ENCODE peak calls at places on chromosomes 6 and 20, in seven cellular contexts. Q is CD8-positive, alpha-beta T cell; Y is K562; I is WERI-Rb-1; V is GM23338; H is breast epithelium; M is heart right ventricle. C is an unnamed sample. For H3K27me3 and H3K36me3, the result is how much of the 10 kb centered on the place peaks cover.

GRCh38 chr6:39203398-39203797 is 25.9 kb downstream of the KCNK5 start:
- DNase-seq in Y (no peak), Q (no peak), H (no peak), V (no peak), I (no peak), M (no peak), C (no peak)

GRCh38 chr6:136087986-136088385 is 162.1 kb downstream of the MTFR2 start:
- DNase-seq in I (no peak), Q (no peak), V (no peak), H (no peak), M (no peak), Y (no peak), C (no peak)

GRCh38 chr20:1225263-1225728 is 548 bp upstream of the RAD21L1 start:
- DNase-seq in V (peak), H (no peak), Y (no peak), M (no peak), I (no peak), Q (no peak), C (no peak)

GRCh38 chr6:15621203-15622044 is 41.4 kb downstream of the DTNBP1 start:
- DNase-seq in M (peak), Q (no peak), H (no peak), Y (peak), V (peak), I (peak), C (peak)

GRCh38 chr6:17709476-17709875 is 2.8 kb upstream of the NUP153 start:
- DNase-seq in I (no peak), Y (no peak), Q (no peak), M (no peak), V (no peak), H (no peak), C (no peak)

GRCh38 chr6:40210628-40211056 is 276.4 kb upstream of the MOCS1 start:
- DNase-seq in Q (no peak), H (no peak), M (no peak), I (no peak), Y (no peak), V (no peak), C (no peak)

GRCh38 chr6:20331625-20332024 is 70.1 kb upstream of the E2F3 start:
- DNase-seq in Y (no peak), H (no peak), M (no peak), V (no peak), Q (no peak), I (no peak), C (no peak)

GRCh38 chr6:3403244-3404154 is 53.4 kb downstream of the SLC22A23 start:
- DNase-seq in H (no peak), Q (no peak), I (peak), V (peak), M (no peak), Y (no peak), C (no peak)

GRCh38 chr6:88220493-88220892 is 54.3 kb upstream of the CNR1 start:
- DNase-seq in M (no peak), Y (peak), Q (no peak), I (no peak), H (no peak), V (peak), C (no peak)

GRCh38 chr6:150435832-150436231 is 67.0 kb downstream of the IYD start:
- DNase-seq in Y (peak), M (no peak), V (no peak), I (no peak), Q (no peak), H (no peak), C (no peak)

GRCh38 chr6:32685603-32686002 is 19.1 kb upstream of the HLA-DQB1 start:
- DNase-seq in M (no peak), I (no peak), H (no peak), V (no peak), Q (no peak), Y (no peak), C (no peak)

GRCh38 chr20:7772376-7772775 is 167.9 kb downstream of the HAO1 start:
- DNase-seq in V (no peak), Y (no peak), Q (no peak), I (no peak), H (no peak), M (no peak), C (no peak)

GRCh38 chr6:56040271-56040670 is 164.9 kb upstream of the BMP5 start:
- DNase-seq in Q (no peak), V (no peak), H (no peak), I (no peak), Y (no peak), M (no peak), C (no peak)

GRCh38 chr20:16556299-16556698 is 16.9 kb downstream of the KIF16B start:
- DNase-seq in V (no peak), Y (no peak), Q (no peak), H (no peak), I (no peak), M (no peak), C (no peak)

GRCh38 chr6:131910956-131911355 is 40.2 kb downstream of the CCN2 start:
- DNase-seq in V (no peak), H (no peak), I (no peak), M (no peak), Y (no peak), Q (no peak), C (no peak)

GRCh38 chr6:1901556-1901955 is 291.8 kb downstream of the FOXC1 start:
- DNase-seq in Y (no peak), V (no peak), I (no peak), H (no peak), Q (no peak), M (no peak), C (no peak)

GRCh38 chr6:105553174-105553573 is 150.3 kb upstream of the PREP start:
- DNase-seq in H (no peak), M (no peak), Q (no peak), Y (no peak), V (no peak), I (no peak), C (no peak)

GRCh38 chr6:158868122-158868480 is 48.9 kb upstream of the EZR start:
- DNase-seq in Q (no peak), I (no peak), M (no peak), H (no peak), V (no peak), Y (no peak), C (no peak)

GRCh38 chr6:14857501-14857900 is 388.4 kb upstream of the JARID2 start:
- DNase-seq in V (no peak), Y (no peak), H (no peak), Q (peak), I (no peak), M (peak), C (peak)

GRCh38 chr6:40950986-40951730 is 87.9 kb downstream of the UNC5CL start:
- DNase-seq in Q (no peak), Y (no peak), V (peak), M (no peak), I (no peak), H (no peak), C (no peak)

DNA sequence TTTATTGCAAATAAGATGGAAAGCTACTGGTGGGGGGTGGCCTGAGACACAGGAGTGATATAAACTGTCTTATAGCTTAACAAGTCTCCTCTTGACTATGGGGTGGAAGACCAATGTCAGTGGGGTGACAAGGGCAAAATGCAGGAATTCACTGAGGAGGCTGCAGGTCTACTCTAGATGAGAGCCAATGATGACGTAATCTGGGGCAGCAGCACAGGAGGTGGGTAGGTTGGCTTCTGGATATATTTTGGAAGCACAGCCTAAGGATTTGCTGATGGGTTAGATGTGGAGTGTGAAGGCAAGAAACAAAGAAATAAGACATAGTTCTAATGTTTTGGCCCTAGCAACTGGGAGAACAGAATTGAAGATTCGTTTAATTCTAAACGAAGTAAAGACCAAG is 253.2 kb downstream of the PTPRT start:
- DNase-seq in M (no peak), Y (no peak), I (no peak), H (no peak), Q (no peak), V (no peak), C (no peak)
- H3K27me3 ChIP-seq in M (under half), Y (under half), I (under half), H (under half), Q (under half), V (under half), C (under half)

GRCh38 chr20:2655331-2656116 is 3.1 kb downstream of the NOP56 start:
- DNase-seq in I (no peak), V (no peak), M (no peak), Q (no peak), H (no peak), Y (no peak), C (no peak)
- H3K36me3 ChIP-seq in I (half or more), V (half or more), M (half or more), Q (half or more), H (under half), Y (half or more), C (half or more)

DNA sequence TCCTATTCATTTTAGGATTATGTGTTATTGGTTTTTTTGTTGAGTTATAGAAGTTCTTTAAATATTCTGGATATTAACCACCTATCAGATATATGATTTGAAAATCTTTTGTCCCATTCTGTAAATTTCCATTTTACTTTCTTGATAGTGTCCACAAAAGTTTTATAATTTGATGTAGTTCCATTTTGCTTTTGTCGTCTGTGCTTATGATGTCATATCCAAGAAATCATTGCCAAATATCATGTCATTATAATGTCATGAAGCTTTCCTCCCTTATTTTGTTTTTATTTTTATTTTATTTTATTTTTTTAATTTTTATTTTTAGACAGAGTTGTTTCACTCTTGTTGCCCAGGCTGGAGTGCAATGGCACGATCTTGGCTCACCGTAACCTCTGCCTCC is 21.0 kb upstream of the NANP start:
- DNase-seq in M (no peak), H (no peak), I (no peak), Y (no peak), Q (no peak), V (no peak), C (no peak)
- TF ChIP-seq CTCF in M (no peak), H (no peak), I (no peak), Y (no peak), Q (no peak), V (no peak), C (no peak)

GRCh38 chr20:59405226-59405815 is 104.9 kb downstream of the EDN3 start:
- DNase-seq in Q (no peak), M (no peak), H (no peak), I (no peak), Y (no peak), V (peak), C (no peak)
- H3K27me3 ChIP-seq in Q (under half), M (half or more), H (under half), I (under half), Y (half or more), V (under half), C (half or more)

GRCh38 chr20:49985617-49986016 is 2.8 kb downstream of the SNAI1 start:
- DNase-seq in Q (no peak), Y (no peak), M (no peak), H (no peak), I (no peak), V (no peak), C (no peak)

GRCh38 chr20:49987015-49987867 is 4.5 kb downstream of the SNAI1 start:
- DNase-seq in Q (no peak), Y (peak), M (no peak), V (no peak), H (no peak), I (peak), C (no peak)

GRCh38 chr20:49985157-49985556 is 2.4 kb downstream of the SNAI1 start:
- DNase-seq in I (no peak), M (no peak), Y (no peak), Q (no peak), V (no peak), H (no peak), C (no peak)

GRCh38 chr20:49984426-49985153 is 1.8 kb downstream of the SNAI1 start:
- DNase-seq in Q (no peak), H (no peak), V (no peak), I (no peak), M (no peak), Y (no peak), C (no peak)

GRCh38 chr20:49986049-49986448 is 3.3 kb downstream of the SNAI1 start:
- DNase-seq in Y (no peak), V (no peak), M (no peak), I (no peak), Q (no peak), H (no peak), C (no peak)
- H3K36me3 ChIP-seq in Y (half or more), V (under half), M (under half), I (half or more), Q (under half), H (under half), C (under half)

GRCh38 chr20:59824711-59825562 is 108.5 kb downstream of the SYCP2 start:
- DNase-seq in H (peak), Y (no peak), M (no peak), V (no peak), Q (no peak), I (no peak), C (no peak)
- TF ChIP-seq CTCF in H (no peak), Y (no peak), M (no peak), V (no peak), Q (no peak), I (no peak), C (no peak)

GRCh38 chr20:59328071-59328470 is 27.7 kb downstream of the EDN3 start:
- DNase-seq in H (no peak), I (no peak), Q (no peak), Y (no peak), V (no peak), M (no peak), C (no peak)
- H3K27me3 ChIP-seq in H (under half), I (under half), Q (under half), Y (under half), V (under half), M (half or more), C (under half)

DNA sequence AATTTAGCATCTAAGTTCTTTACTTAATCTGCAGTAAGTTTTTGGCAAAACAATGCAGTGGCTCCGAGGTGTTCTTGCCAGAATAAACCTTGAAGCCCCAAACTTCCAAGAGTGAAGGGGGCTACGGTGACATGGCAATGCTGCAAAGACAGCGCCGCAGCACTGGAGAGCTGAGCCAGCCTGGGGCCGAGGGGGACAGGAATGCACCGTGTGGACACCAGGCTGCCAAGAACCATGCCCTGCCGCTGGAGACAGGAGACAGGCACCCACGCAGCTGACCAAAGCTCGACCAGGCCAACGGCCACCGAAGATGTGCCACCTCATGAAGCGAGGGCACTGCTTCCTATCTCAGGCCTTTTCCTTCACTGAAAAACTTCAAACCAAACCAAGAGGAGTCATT is 133.4 kb downstream of the PRND start:
- DNase-seq in H (no peak), V (no peak), Q (no peak), Y (no peak), I (no peak), M (no peak), C (no peak)
- H3K36me3 ChIP-seq in H (under half), V (under half), Q (under half), Y (under half), I (under half), M (half or more), C (under half)

DNA sequence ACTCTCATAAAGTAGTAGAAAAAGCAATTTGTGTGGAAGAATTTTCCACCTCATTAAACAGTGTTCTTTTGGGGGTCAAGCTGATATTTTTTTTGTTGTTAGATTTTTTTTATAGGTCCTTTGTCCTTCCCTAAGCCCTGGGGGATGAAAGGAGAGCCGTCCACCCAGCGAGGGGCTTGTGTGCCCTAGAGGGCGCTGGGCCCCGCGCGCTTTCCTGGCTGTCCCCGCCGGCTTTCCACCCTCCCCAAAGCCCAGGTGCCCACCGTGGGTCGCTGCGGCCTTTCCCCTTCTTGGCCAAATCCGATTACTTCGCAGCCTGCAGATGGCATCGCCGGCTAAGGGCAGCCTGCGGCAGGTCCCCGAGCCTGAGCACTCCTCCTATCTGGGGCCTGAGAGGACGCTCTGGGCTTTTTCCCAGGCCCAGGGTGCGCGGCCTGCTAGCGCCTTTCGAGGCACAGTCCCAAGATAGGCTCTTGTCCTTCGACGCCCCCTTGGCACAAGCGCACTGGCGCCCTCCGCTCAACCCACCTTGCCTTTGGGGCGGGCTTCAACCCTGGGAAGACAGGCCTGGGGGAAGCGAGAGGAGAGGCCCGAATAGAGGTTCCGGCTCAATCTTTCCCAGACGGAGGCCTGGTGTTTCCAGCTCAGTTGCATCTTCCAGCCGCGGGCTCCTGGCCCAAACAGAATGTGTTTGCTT is 33.6 kb downstream of the TFAP2A start:
- DNase-seq in I (peak), V (peak), Y (no peak), H (no peak), M (no peak), Q (no peak), C (no peak)
- TF ChIP-seq CTCF in I (peak), V (peak), Y (no peak), H (no peak), M (no peak), Q (no peak), C (no peak)

GRCh38 chr20:61770203-61770602 is 295.5 kb downstream of the TAF4 start:
- DNase-seq in H (peak), Q (no peak), Y (no peak), M (no peak), I (no peak), V (no peak), C (no peak)

GRCh38 chr20:61771805-61772350 is 293.8 kb downstream of the TAF4 start:
- DNase-seq in Y (no peak), M (no peak), V (no peak), I (no peak), H (peak), Q (no peak), C (no peak)

GRCh38 chr20:61775423-61775822 is 290.3 kb downstream of the TAF4 start:
- DNase-seq in Q (no peak), H (no peak), I (no peak), Y (no peak), V (no peak), M (no peak), C (no peak)

GRCh38 chr20:61773926-61774587 is 291.6 kb downstream of the TAF4 start:
- DNase-seq in V (no peak), Y (no peak), I (no peak), M (no peak), H (peak), Q (no peak), C (no peak)

DNA sequence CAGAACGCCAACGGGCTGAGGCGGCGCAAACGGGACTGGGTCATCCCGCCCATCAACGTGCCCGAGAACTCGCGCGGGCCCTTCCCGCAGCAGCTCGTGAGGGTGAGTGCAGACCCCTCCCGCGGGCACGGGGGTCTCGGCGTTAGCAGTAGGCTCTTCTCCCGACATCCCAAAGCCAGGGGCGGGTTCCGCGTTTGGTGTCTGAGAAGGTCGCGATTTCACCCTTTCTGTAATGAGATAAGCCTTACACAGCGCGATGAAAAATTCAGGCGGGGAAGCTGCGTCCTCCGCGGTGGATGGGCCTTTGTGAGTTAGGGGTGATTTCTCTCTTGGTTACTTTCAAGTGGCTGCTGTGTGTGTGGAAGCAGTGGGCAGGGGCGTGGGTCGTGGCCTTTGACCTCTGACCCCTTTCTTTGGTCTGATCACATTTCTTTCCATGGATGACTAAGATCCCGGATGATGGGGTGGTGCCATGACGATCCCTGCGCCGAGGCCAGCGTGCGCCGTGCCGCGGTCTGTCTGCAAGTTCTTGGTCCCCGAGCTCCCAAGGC is 292.5 kb downstream of the TAF4 start:
- DNase-seq in V (no peak), I (no peak), M (no peak), Y (no peak), Q (no peak), H (peak), C (no peak)
- H3K27me3 ChIP-seq in V (under half), I (half or more), M (under half), Y (under half), Q (under half), H (under half), C (under half)

C was measured in upper lobe of right lung.